ENCODE peak calls at places on chromosomes 3 and 15, in ten cellular contexts. H is mucosa of descending colon, E is left ventricle myocardium inferior, A is HepG2, Z is psoas muscle, Q is lower lobe of right lung, F is lower leg skin, L is AG04449, M is dorsolateral prefrontal cortex, Y is BE2C. K is an unnamed sample.

GRCh38 chr3:13011369-13012227 is 61.6 kb downstream of the IQSEC1 start:
- DNase-seq in E (no peak), Z (no peak), Y (no peak), M (no peak), F (no peak), Q (peak), H (peak), L (no peak), A (peak), K (no peak)

GRCh38 chr15:38991126-38991525 is 426.5 kb upstream of the RASGRP1 start:
- DNase-seq in Z (no peak), E (no peak), F (no peak), L (no peak), Y (no peak), H (no peak), M (no peak), Q (no peak), A (peak), K (no peak)

GRCh38 chr3:185216587-185216918 is 37.3 kb downstream of the EHHADH start:
- DNase-seq in L (no peak), M (no peak), Q (no peak), F (no peak), Y (no peak), A (peak), E (no peak), H (no peak), Z (no peak), K (no peak)

GRCh38 chr15:47388299-47388698 is 329.0 kb upstream of the SEMA6D start:
- DNase-seq in H (no peak), L (no peak), F (no peak), Y (no peak), A (no peak), Z (no peak), E (no peak), Q (no peak), M (no peak), K (no peak)

GRCh38 chr3:110343945-110344344 is 727.7 kb upstream of the NECTIN3 start:
- DNase-seq in M (no peak), Y (no peak), F (no peak), L (no peak), Q (no peak), A (peak), Z (no peak), E (no peak), H (no peak), K (no peak)

GRCh38 chr3:44058022-44058867 is 183.4 kb upstream of the TOPAZ1 start:
- DNase-seq in Z (no peak), L (peak), Y (no peak), A (no peak), M (peak), H (peak), E (no peak), Q (no peak), F (no peak), K (no peak)

GRCh38 chr3:53588122-53588521 is 93.7 kb downstream of the CACNA1D start:
- DNase-seq in Y (no peak), L (no peak), F (no peak), Q (no peak), M (no peak), A (no peak), Z (no peak), E (no peak), H (no peak), K (no peak)

GRCh38 chr3:48990636-48991421 is 788 bp downstream of the P4HTM start:
- DNase-seq in E (no peak), Z (no peak), F (no peak), A (no peak), L (no peak), H (peak), Y (peak), M (no peak), Q (no peak), K (no peak)

GRCh38 chr15:49361370-49361769 is 61.7 kb upstream of the FGF7 start:
- DNase-seq in Q (no peak), M (no peak), F (no peak), Z (no peak), E (no peak), H (no peak), Y (no peak), L (no peak), A (no peak), K (no peak)

GRCh38 chr3:120468635-120469295 is 18.0 kb upstream of the FSTL1 start:
- DNase-seq in F (no peak), Y (no peak), A (no peak), M (no peak), L (no peak), Z (no peak), Q (no peak), E (no peak), H (no peak), K (no peak)

GRCh38 chr15:80638553-80639167 is 56.5 kb upstream of the ABHD17C start:
- DNase-seq in A (no peak), Z (no peak), E (no peak), H (no peak), Q (no peak), F (no peak), M (no peak), L (no peak), Y (no peak), K (no peak)

GRCh38 chr3:25291524-25291923 is 136.5 kb upstream of the RARB start:
- DNase-seq in A (no peak), Z (no peak), L (no peak), E (no peak), H (no peak), Q (no peak), M (no peak), Y (no peak), F (no peak), K (no peak)

GRCh38 chr15:90200534-90201139 is 493 bp upstream of the SEMA4B start:
- DNase-seq in Q (no peak), A (no peak), E (no peak), M (no peak), H (no peak), L (no peak), Y (no peak), F (no peak), Z (no peak), K (no peak)

GRCh38 chr3:15782429-15782828 is 15.3 kb downstream of the ANKRD28 start:
- DNase-seq in L (no peak), Q (no peak), H (no peak), F (no peak), Y (no peak), E (no peak), A (no peak), Z (no peak), M (no peak), K (no peak)

GRCh38 chr15:100516592-100517489 is 11.9 kb downstream of the CERS3 start:
- DNase-seq in L (no peak), E (no peak), M (no peak), H (no peak), A (no peak), Y (no peak), Q (no peak), F (no peak), Z (peak), K (no peak)

DNA sequence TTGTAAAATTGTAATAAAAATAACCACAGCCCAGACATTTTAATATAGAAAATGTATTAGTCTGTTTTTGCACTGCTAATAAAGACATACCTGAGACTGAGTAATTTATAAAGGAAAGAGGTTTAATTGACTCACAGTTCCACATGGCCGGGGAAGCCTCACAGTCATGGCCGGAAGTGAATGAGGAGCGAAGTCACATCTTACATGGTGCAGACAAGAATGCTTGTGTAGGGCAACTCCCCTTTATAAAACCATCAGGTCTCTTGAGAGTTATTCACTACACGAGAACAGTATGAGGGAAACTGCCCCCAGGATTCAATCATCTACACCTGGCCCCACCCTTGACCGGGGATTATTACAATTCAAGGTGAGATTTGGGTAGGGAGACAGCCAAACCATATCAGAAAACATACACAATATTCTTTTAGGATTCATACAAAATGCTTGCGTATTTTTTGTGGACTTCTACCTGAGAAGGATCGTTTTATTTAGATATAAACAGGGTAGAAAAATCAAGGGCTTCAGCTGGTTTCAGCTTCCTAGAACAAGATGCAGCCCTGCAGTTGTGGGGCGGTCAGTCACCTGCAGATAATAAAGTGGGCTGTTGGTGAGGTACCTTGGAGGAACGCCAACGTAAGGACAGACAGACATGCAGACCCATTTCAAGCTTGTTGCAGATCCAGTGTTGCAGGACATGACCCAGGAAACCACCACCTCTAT is 101.9 kb downstream of the TNIK start:
- DNase-seq in F (no peak), H (peak), L (no peak), Z (no peak), A (no peak), M (no peak), E (no peak), Q (no peak), Y (no peak), K (no peak)
- H3K4me3 ChIP-seq in F (no peak), H (no peak), L (no peak), Z (no peak), A (no peak), M (no peak), E (no peak), Q (no peak), Y (no peak), K (no peak)

GRCh38 chr3:150840733-150841515 is 64.3 kb downstream of the MINDY4B start:
- DNase-seq in H (no peak), L (no peak), Z (no peak), F (no peak), E (no peak), Q (no peak), A (peak), M (no peak), Y (no peak), K (no peak)
- TF ChIP-seq CTCF in H (no peak), L (peak), Z (no peak), F (no peak), E (no peak), Q (no peak), A (peak), M (no peak), Y (peak), K (peak)

DNA sequence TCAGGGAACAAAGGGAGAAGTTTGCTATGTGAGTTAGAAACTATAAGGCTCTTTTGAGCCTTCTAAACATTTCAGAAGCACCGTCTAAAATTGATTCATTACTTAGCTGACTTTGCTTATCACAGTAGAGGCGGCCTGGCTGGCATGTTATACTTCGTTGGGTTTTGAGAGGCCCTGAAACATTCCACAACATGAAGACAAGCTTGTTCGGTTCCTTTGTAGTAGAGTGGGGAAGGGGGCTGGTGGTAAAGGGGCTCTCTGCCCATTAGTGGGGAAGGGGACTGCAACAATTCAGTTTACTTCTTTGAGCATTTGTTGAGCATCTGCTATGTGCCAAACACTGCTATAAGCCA is 23.7 kb downstream of the ZBTB38 start:
- DNase-seq in A (no peak), Y (no peak), Q (no peak), L (no peak), M (no peak), F (no peak), H (no peak), E (no peak), Z (no peak), K (no peak)
- H3K4me3 ChIP-seq in A (no peak), Y (no peak), Q (no peak), L (no peak), M (no peak), F (no peak), H (no peak), E (no peak), Z (no peak), K (no peak)

GRCh38 chr3:65334045-65334665 is 646.4 kb upstream of the ADAMTS9 start:
- DNase-seq in E (no peak), H (no peak), Q (no peak), F (no peak), L (no peak), M (no peak), Z (no peak), Y (no peak), A (no peak), K (peak)
- TF ChIP-seq CTCF in E (peak), H (no peak), Q (no peak), F (no peak), L (peak), M (no peak), Z (peak), Y (peak), A (no peak), K (peak)

DNA sequence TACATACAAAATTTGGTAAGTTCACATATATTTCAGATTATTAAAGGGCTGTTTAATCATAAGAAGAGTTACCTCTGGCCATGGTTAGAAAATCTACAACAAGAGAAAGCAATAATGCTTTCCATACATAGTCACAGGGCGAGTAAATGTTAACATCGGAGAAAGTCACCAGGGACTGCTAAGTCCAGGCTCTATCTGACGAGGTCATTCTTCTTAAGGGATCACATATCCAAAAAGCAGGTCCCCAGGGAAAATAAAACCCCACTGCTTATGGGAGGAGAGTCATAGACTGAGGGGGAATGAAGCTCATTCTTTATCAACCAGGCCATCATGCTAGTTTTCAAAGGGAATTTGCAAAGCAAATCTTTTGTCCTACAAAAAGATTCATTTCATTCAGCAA is 3.1 kb downstream of the PCYT1A start:
- DNase-seq in Q (no peak), M (no peak), Y (no peak), H (no peak), A (no peak), L (no peak), E (no peak), F (no peak), Z (no peak), K (no peak)
- H3K4me3 ChIP-seq in Q (no peak), M (no peak), Y (no peak), H (no peak), A (no peak), L (no peak), E (peak), F (no peak), Z (peak), K (no peak)